ENCODE peak calls at places on chromosomes 4 and X, in nine cellular contexts. U is AG04450; S is aorta; F is endodermal cell; I is BE2C; Q is effector memory CD4-positive, alpha-beta T cell; X is kidney; G is heart left ventricle; O is CD8-positive, alpha-beta T cell. E is an unnamed sample. For H3K9me3, the result is how much of the 10 kb centered on the place peaks cover.

GRCh38 chr4:76199664-76200211 is 13.9 kb downstream of the SCARB2 start:
- DNase-seq in S (no peak), O (peak), F (peak), G (no peak), Q (no peak), I (peak), U (no peak), X (no peak), E (peak)

GRCh38 chr4:20318899-20319291 is 67.2 kb downstream of the SLIT2 start:
- DNase-seq in I (no peak), U (no peak), O (no peak), Q (no peak), S (no peak), G (no peak), F (no peak), X (no peak), E (no peak)

GRCh38 chrX:13404364-13404763 is 84.5 kb upstream of the ATXN3L start:
- DNase-seq in G (no peak), O (no peak), U (no peak), X (no peak), F (peak), S (no peak), I (no peak), Q (no peak), E (no peak)

GRCh38 chr4:27132497-27132896 is 271.9 kb downstream of the STIM2 start:
- DNase-seq in F (peak), S (no peak), O (no peak), G (no peak), Q (no peak), I (no peak), U (no peak), X (no peak), E (no peak)

GRCh38 chr4:153522800-153523089 is 56.6 kb downstream of the TMEM131L start:
- DNase-seq in U (no peak), G (no peak), F (no peak), X (no peak), S (no peak), O (peak), I (no peak), Q (peak), E (no peak)

GRCh38 chr4:87353592-87353991 is 30.9 kb upstream of the HSD17B13 start:
- DNase-seq in S (no peak), F (peak), Q (no peak), I (peak), G (peak), O (peak), X (no peak), U (peak), E (peak)

GRCh38 chr4:161702287-161702686 is 461.5 kb downstream of the FSTL5 start:
- DNase-seq in G (no peak), F (no peak), U (no peak), O (no peak), I (no peak), Q (no peak), S (no peak), X (no peak), E (no peak)

GRCh38 chr4:77911091-77911490 is 48.5 kb downstream of the MRPL1 start:
- DNase-seq in F (no peak), X (no peak), O (no peak), S (no peak), Q (no peak), U (no peak), I (no peak), G (no peak), E (no peak)

GRCh38 chr4:648579-649292 is 23.4 kb downstream of the PDE6B start:
- DNase-seq in G (no peak), S (no peak), F (peak), O (no peak), I (peak), U (no peak), Q (no peak), X (peak), E (no peak)

GRCh38 chrX:47232803-47233332 is at the start of gene USP11:
- DNase-seq in X (peak), G (peak), I (peak), F (peak), O (peak), U (no peak), S (no peak), Q (peak), E (peak)

GRCh38 chrX:132716006-132716405 is 227.2 kb upstream of the MBNL3 start:
- DNase-seq in X (no peak), G (no peak), I (no peak), F (no peak), Q (no peak), U (no peak), S (no peak), O (no peak), E (no peak)

GRCh38 chrX:140572724-140573123 is 67.9 kb upstream of the SOX3 start:
- DNase-seq in X (no peak), I (peak), Q (no peak), S (no peak), F (peak), G (no peak), O (no peak), U (no peak), E (no peak)

GRCh38 chrX:16462912-16463311 is 187.0 kb upstream of the S100G start:
- DNase-seq in F (no peak), I (no peak), Q (no peak), S (no peak), U (peak), G (no peak), O (no peak), X (no peak), E (no peak)

GRCh38 chr4:55078987-55079386 is 46.4 kb downstream of the KDR start:
- DNase-seq in G (peak), I (no peak), X (no peak), Q (no peak), O (no peak), F (no peak), U (no peak), S (peak), E (no peak)

GRCh38 chrX:25156323-25156722 is 140.6 kb upstream of the ARX start:
- DNase-seq in S (no peak), Q (no peak), U (no peak), G (no peak), F (no peak), I (no peak), O (no peak), X (no peak), E (no peak)

GRCh38 chrX:44784241-44784640 is 59.6 kb upstream of the DUSP21 start:
- DNase-seq in S (no peak), I (no peak), X (no peak), G (no peak), U (no peak), O (no peak), Q (no peak), F (no peak), E (no peak)

GRCh38 chr4:140681201-140681600 is 75.0 kb downstream of the TBC1D9 start:
- DNase-seq in G (no peak), X (no peak), S (no peak), F (no peak), U (no peak), I (no peak), O (no peak), Q (no peak), E (no peak)

GRCh38 chr4:76723916-76724315 is 174.0 kb downstream of the SOWAHB start:
- DNase-seq in F (no peak), G (no peak), I (no peak), S (no peak), U (peak), O (no peak), Q (no peak), X (no peak), E (no peak)

DNA sequence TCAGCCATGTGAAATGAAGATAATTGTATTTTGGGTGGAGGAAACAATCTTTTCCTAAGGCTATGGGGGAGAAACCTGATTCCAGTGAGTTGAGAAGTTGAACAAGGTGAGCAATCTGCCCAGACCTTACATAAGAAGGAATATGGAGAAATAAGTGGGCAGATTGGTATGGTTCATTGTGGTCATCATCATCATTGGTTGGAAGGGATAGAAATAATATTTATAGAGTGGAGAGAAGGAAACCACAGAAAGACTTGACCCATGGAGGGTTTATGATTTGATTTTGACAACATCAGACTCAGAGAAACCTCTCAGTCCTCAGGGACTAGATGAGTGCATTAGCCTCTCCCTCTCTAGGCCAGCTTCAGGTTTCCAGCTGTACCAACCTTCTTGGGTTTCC is 177.9 kb upstream of the NEIL3 start:
- DNase-seq in I (no peak), X (no peak), F (no peak), Q (no peak), U (no peak), O (no peak), S (no peak), G (no peak), E (no peak)
- H3K9me3 ChIP-seq in I (under half), X (under half), F (under half), Q (under half), U (under half), O (under half), S (under half), G (under half), E (under half)

DNA sequence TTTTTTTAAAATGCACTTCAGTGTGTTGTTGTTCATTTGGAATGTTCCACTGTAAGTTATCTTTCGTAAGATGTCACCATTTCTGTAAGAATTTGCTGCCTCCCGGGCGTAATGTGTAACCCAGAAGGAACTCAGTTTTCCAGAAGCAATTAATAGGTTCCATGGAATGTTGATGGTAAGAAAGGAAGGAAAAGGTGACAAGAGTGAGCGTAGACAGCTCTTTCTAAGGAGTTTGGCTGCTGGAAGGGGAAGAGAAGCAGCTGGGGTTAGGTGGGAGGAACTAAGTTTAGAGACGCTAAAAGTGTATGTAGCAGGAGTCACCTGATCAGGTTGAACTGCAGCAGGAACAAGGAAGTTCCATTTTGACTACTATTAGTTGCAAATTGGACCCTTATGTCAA is 35.9 kb downstream of the PNMA5 start:
- DNase-seq in O (no peak), U (no peak), S (no peak), Q (no peak), X (no peak), I (no peak), G (no peak), F (no peak), E (peak)
- H3K4me3 ChIP-seq in O (peak), U (no peak), S (no peak), Q (no peak), X (peak), I (peak), G (peak), F (no peak), E (no peak)

GRCh38 chrX:69630147-69630546 is 14.2 kb downstream of the EDA start:
- DNase-seq in S (no peak), X (no peak), O (no peak), Q (no peak), U (no peak), F (no peak), I (no peak), G (no peak), E (no peak)

GRCh38 chrX:69627744-69628143 is 11.8 kb downstream of the EDA start:
- DNase-seq in U (no peak), Q (no peak), G (no peak), S (no peak), O (no peak), F (no peak), X (no peak), I (no peak), E (no peak)

DNA sequence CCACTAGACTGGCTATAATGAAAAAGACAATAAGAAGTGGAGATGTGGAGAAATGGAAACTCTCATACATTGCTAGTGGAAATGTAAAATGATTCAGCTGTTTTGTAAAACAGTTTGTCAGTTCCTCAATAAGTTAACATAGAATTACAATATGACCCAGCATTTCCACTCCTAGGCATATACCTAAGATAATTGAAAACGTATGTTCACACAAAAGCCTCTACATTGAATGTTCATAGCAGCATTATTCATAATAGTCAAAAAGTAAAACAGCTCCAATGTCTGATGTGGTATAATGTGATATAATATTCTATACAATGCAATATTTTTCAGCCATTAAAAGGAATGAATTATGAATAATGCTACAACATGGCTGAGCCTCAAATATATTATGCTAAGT is 10.2 kb downstream of the EDA start:
- DNase-seq in X (no peak), O (no peak), Q (no peak), G (no peak), F (no peak), S (no peak), U (no peak), I (no peak), E (no peak)
- H3K9me3 ChIP-seq in X (under half), O (under half), Q (under half), G (under half), F (under half), S (under half), U (under half), I (under half), E (under half)

GRCh38 chr4:115723621-115724020 is 610.2 kb upstream of the NDST4 start:
- DNase-seq in X (no peak), Q (no peak), G (no peak), U (no peak), I (no peak), F (no peak), S (no peak), O (no peak), E (no peak)

GRCh38 chr4:115720611-115721010 is 607.2 kb upstream of the NDST4 start:
- DNase-seq in X (no peak), G (no peak), I (no peak), U (no peak), S (no peak), O (no peak), Q (no peak), F (no peak), E (no peak)
- H3K4me3 ChIP-seq in X (no peak), G (no peak), I (no peak), U (no peak), S (no peak), O (no peak), Q (no peak), F (no peak), E (no peak)

DNA sequence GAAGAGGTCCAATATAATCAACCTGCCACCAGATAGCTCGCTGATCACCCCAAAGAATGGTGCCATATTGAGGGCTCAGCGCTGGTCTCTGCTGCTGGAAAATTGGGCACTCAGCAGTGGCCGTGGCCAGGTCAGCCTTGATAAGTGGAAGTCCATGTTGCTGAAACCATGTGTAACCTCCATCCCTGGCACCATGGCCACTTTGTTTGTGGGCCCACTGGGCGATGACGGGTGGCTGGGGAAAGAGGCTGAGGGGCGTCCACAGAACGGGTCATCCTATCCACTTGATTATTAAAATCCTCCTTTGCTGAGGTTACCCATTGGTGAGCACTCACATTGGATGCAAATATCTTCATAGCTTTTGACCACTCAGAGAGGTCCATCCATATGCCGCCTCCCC is 7.7 kb downstream of the F8A2 start:
- DNase-seq in U (no peak), F (no peak), I (no peak), O (no peak), Q (no peak), G (no peak), S (no peak), X (no peak), E (no peak)
- H3K9me3 ChIP-seq in U (under half), F (under half), I (under half), O (under half), Q (under half), G (under half), S (under half), X (under half), E (under half)

DNA sequence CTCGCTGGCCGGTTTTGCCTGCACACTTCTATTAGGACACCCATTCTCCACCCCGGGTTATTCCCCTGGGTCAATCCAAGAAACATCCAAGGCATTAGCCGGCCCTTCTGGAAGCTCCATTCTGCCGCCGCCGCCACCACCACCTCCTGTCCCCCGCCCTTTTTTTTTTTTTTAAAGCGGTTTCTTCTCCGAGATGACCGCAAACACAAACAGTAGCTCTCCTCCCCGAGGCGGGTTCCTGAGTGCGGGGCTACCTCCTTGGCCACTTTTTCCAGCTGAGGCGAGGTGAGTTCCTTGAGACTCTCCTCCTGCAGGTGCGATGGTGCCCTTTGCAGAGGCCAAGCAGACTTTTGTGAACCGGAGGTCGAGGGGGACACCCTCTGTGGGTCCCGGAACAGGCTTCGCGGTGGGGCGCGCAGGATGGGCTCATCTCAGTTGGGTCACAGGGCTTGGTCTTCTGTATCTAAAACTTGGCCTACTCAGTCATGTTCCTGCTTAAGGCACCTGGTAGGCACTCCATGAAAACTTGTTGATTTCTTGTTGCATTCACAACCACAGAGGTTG is 930 bp downstream of the NWD2 start:
- DNase-seq in I (no peak), U (no peak), O (no peak), S (no peak), Q (no peak), F (peak), G (no peak), X (no peak), E (no peak)
- H3K4me3 ChIP-seq in I (no peak), U (no peak), O (no peak), S (no peak), Q (no peak), F (peak), G (no peak), X (no peak), E (no peak)

DNA sequence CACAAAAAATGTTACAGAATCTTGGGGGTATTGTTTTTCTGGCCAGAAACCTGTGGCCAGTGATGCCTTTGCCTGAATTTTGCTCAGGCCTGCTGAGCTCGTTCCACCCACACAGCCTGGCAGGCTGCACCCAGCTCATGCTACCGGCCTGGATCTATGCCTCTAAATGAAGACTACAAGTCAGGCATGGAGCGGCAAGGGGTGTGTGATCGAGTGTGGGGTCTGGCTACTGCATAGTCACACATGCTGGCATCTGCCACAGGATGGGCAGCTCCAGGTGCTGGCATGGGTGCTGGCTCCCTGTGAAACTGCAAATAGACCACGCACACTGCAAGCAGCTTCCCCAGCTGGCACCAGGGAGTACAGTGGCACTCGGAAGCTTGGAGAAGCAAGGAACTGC is 323.1 kb upstream of the POU3F4 start:
- DNase-seq in G (no peak), I (no peak), Q (no peak), O (no peak), F (no peak), S (no peak), U (no peak), X (no peak), E (no peak)
- H3K9me3 ChIP-seq in G (under half), I (under half), Q (under half), O (under half), F (under half), S (under half), U (under half), X (under half), E (under half)

GRCh38 chrX:55487143-55487542 is 2.5 kb downstream of the USP51 start:
- DNase-seq in U (no peak), G (no peak), S (no peak), F (peak), I (no peak), Q (no peak), X (no peak), O (no peak), E (no peak)

GRCh38 chrX:55489315-55490009 is at the start of gene USP51:
- DNase-seq in G (peak), O (peak), F (peak), U (no peak), S (peak), Q (no peak), X (peak), I (peak), E (peak)

GRCh38 chrX:55486736-55487135 is 2.9 kb downstream of the USP51 start:
- DNase-seq in G (no peak), X (no peak), F (peak), O (no peak), I (no peak), Q (no peak), U (no peak), S (no peak), E (no peak)

GRCh38 chrX:55488559-55489314 is 911 bp downstream of the USP51 start:
- DNase-seq in I (peak), X (peak), U (no peak), Q (peak), F (peak), G (peak), S (peak), O (peak), E (peak)

GRCh38 chrX:55488268-55488558 is 1.4 kb downstream of the USP51 start:
- DNase-seq in Q (no peak), X (no peak), S (no peak), G (no peak), U (no peak), O (no peak), F (no peak), I (no peak), E (no peak)
- H3K4me3 ChIP-seq in Q (peak), X (peak), S (peak), G (peak), U (peak), O (peak), F (peak), I (peak), E (peak)

GRCh38 chr4:14568356-14568755 is 433.9 kb upstream of the CPEB2 start:
- DNase-seq in X (no peak), U (no peak), G (no peak), F (no peak), I (no peak), O (no peak), S (no peak), Q (no peak), E (no peak)
- H3K9me3 ChIP-seq in X (under half), U (under half), G (under half), F (under half), I (under half), O (under half), S (under half), Q (under half), E (under half)

GRCh38 chr4:151013491-151013890 is 1.6 kb downstream of the LRBA start:
- DNase-seq in I (no peak), F (no peak), O (no peak), Q (no peak), U (no peak), G (no peak), X (no peak), S (no peak), E (no peak)
- H3K4me3 ChIP-seq in I (peak), F (peak), O (no peak), Q (peak), U (no peak), G (peak), X (peak), S (no peak), E (peak)

E was measured in CD4-positive, CD25-positive, alpha-beta regulatory T cell.